ENCODE peak calls at places on chromosome 22, in seven cellular contexts. H, X, F, P, T, R and A are unnamed samples.
A peak's percentile ranks its signal among the peaks of the same experiment; 100 is the strongest.

GRCh38 chr22:17846326-17846992 is 72.2 kb upstream of the BID start:
- DNase-seq in H (peak; percentile 19), X (no peak), F (no peak), P (no peak), T (peak; percentile 72), R (no peak), A (no peak)

GRCh38 chr22:32020117-32020516 is 22.9 kb upstream of the SLC5A1 start:
- DNase-seq in H (peak; percentile 92), X (peak; percentile 5), F (no peak), P (no peak), T (peak; percentile 54), R (no peak), A (peak; percentile 98)

GRCh38 chr22:27378343-27378800 is 423.2 kb downstream of the MN1 start:
- DNase-seq in H (no peak), X (no peak), F (no peak), P (no peak), T (peak; percentile 8), R (no peak), A (no peak)

GRCh38 chr22:36901411-36902142 is 11.9 kb upstream of the CSF2RB start:
- DNase-seq in H (no peak), X (no peak), F (no peak), P (no peak), T (no peak), R (no peak), A (no peak)

GRCh38 chr22:24587948-24588347 is 4.9 kb downstream of the LRRC75B start:
- DNase-seq in H (no peak), X (no peak), F (no peak), P (no peak), T (no peak), R (no peak), A (no peak)

GRCh38 chr22:35860837-35861236 is 143.2 kb downstream of the APOL5 start:
- DNase-seq in H (no peak), X (no peak), F (no peak), P (no peak), T (no peak), R (no peak), A (no peak)

GRCh38 chr22:20080776-20081654 is 974 bp downstream of the DGCR8 start:
- DNase-seq in H (peak; percentile 71), X (peak; percentile 43), F (peak; percentile 5), P (peak; percentile 24), T (peak; percentile 53), R (no peak), A (peak; percentile 76)

GRCh38 chr22:20750461-20751184 is 23.3 kb upstream of the SERPIND1 start:
- DNase-seq in H (peak; percentile 83), X (no peak), F (peak; percentile 22), P (no peak), T (peak; percentile 83), R (peak; percentile 49), A (peak; percentile 90)

GRCh38 chr22:42269407-42270177 is 861 bp downstream of the TCF20 start:
- DNase-seq in H (no peak), X (peak; percentile 67), F (peak; percentile 68), P (peak; percentile 87), T (no peak), R (peak; percentile 28), A (peak; percentile 78)

GRCh38 chr22:19962909-19963806 is 21.5 kb upstream of the TXNRD2 start:
- DNase-seq in H (peak; percentile 66), X (peak; percentile 93), F (no peak), P (peak; percentile 96), T (peak; percentile 33), R (no peak), A (peak; percentile 98)

GRCh38 chr22:43471606-43472135 is 59.9 kb downstream of the MPPED1 start:
- DNase-seq in H (no peak), X (no peak), F (no peak), P (no peak), T (no peak), R (no peak), A (no peak)

GRCh38 chr22:37425800-37426531 is 1.3 kb downstream of the ELFN2 start:
- DNase-seq in H (no peak), X (no peak), F (no peak), P (no peak), T (peak; percentile 32), R (no peak), A (peak; percentile 53)

GRCh38 chr22:37267661-37268413 is 14.5 kb upstream of the CYTH4 start:
- DNase-seq in H (no peak), X (no peak), F (no peak), P (no peak), T (no peak), R (no peak), A (no peak)

GRCh38 chr22:27195104-27195503 is 537.7 kb downstream of the MIAT start:
- DNase-seq in H (no peak), X (no peak), F (no peak), P (no peak), T (no peak), R (no peak), A (no peak)

GRCh38 chr22:33891992-33892391 is 28.3 kb downstream of the LARGE1 start:
- DNase-seq in H (no peak), X (no peak), F (no peak), P (no peak), T (no peak), R (no peak), A (no peak)

GRCh38 chr22:37808294-37808657 is 542 bp downstream of the GCAT start:
- DNase-seq in H (peak; percentile 50), X (no peak), F (no peak), P (no peak), T (no peak), R (no peak), A (peak; percentile 51)

GRCh38 chr22:19639610-19640135 is 74.6 kb upstream of the SEPTIN5 start:
- DNase-seq in H (no peak), X (no peak), F (no peak), P (no peak), T (no peak), R (no peak), A (no peak)

DNA sequence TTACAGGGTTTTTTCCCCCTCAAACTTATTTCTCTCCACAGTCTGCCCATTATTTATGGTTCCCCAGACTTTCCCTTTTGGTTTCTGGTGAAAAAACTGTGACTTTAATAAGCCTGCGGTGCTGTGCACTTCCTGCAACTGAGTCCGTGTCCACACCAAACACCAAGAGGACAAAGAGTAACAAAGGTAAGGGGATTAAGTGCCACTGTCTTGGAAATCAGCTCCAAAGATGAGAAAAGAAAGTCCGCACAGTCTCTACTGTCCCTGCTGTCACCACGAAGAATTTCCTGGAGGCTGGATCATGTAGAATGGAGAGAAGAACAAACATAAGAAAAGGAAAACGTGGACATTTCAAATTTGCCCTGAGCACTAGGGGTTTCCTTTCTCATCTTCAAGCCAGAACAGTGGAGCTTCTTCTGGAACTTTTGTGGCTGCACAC is 17.9 kb upstream of the PRAME start:
- DNase-seq in H (no peak), X (no peak), F (no peak), P (no peak), T (no peak), R (no peak), A (no peak)
- TF ChIP-seq CTCF in H (no peak), X (no peak), F (no peak), P (no peak), T (no peak), R (no peak), A (no peak)

DNA sequence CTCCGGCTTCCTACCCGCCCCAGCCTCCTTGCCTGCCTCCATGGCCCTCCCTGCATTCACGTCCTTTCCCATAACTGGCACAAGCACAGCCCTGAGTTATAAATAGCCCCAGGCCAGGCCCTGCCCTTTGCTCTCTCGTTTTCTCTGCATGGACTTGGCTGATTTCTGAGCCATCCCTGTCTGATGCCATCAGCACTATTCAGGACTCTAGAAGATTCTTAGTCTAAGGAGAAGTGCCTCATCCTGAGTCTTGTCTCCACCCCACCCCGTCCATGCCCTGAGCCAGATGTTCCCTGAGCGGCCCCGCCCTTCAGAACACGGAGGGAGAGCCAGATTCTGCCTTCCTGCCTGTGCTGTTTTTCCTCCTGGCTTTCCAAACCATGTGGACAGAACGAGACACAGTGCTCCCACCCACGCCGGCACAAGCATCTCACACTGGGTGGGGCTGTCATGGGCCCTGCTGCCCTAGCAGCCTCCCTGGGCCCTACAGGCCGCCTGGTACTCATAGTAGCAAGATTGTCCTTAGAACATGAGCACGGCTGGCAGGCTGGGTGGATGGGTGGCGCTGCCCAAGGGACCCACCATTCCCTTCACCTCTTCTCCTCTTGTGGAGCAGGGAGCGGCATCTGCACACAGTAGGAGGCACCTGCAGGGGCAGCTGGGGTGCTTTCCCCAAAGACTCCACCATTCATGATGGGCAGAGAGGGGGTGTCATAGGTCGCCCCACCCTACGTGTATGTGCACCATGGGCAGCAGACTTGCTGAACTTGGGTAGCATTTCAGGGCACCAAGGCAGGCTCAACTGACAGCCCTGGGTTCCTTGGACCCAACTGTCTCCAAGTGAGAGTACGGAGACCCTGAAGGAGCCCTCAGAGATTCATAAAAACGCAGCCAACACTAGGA is 76.9 kb downstream of the BCR start:
- DNase-seq in H (peak; percentile 82), X (no peak), F (no peak), P (no peak), T (peak; percentile 68), R (no peak), A (peak; percentile 61)
- H3K4me3 ChIP-seq in H (no peak overlapping the region), X (no peak overlapping the region), F (no peak overlapping the region), P (no peak overlapping the region), T (no peak overlapping the region), R (no peak overlapping the region), A (no peak overlapping the region)

GRCh38 chr22:21929253-21929652 is 23.4 kb downstream of the PPM1F start:
- DNase-seq in H (no peak), X (no peak), F (no peak), P (no peak), T (no peak), R (no peak), A (no peak)

GRCh38 chr22:21932347-21932746 is 20.3 kb downstream of the PPM1F start:
- DNase-seq in H (no peak), X (no peak), F (no peak), P (no peak), T (no peak), R (no peak), A (no peak)

GRCh38 chr22:21933413-21933812 is 19.2 kb downstream of the PPM1F start:
- DNase-seq in H (no peak), X (no peak), F (no peak), P (no peak), T (no peak), R (no peak), A (no peak)

GRCh38 chr22:21933899-21934298 is 18.7 kb downstream of the PPM1F start:
- DNase-seq in H (no peak), X (no peak), F (no peak), P (no peak), T (no peak), R (no peak), A (no peak)

GRCh38 chr22:21931056-21931455 is 21.6 kb downstream of the PPM1F start:
- DNase-seq in H (no peak), X (no peak), F (no peak), P (no peak), T (no peak), R (no peak), A (no peak)
- TF ChIP-seq CTCF in H (no peak), X (no peak), F (no peak), P (no peak), T (no peak), R (no peak), A (no peak)

DNA sequence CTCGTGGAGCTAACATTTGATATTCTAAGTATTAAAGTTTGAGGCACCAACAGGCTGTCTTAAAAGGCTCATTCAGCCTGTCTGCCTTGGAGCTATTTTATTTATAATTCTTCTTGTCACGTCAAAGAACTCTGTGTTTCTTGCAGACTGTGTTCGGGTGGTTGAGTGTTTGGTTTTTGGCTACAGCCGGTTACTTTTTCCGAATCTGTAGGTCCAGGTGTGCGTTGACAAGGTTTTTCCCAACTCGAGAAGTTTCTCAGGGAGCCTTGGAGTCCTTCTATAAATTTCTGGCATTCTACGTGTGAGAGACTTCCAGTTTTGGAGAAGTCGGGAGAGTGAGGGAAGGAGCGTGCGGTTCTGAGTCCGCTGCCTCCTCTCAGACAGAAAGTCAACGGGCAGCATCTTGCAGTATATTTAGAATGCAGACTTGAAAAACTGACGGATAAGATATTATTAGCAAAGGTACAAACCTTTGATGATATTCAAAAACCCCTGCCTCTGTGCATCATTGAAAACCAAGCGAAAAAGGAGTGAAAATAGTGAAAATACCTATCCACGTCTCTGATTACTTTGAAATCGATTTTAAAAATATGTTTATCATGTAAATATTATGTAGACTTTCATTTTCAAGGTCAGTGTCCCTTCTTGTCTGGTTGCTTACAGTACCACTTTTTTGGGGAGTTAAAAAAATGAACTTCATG is 85.2 kb upstream of the PPARA start:
- DNase-seq in H (peak; percentile 63), X (no peak), F (no peak), P (no peak), T (peak; percentile 43), R (no peak), A (no peak)
- H3K4me3 ChIP-seq in H (peak overlapping the region; percentile 36), X (no peak overlapping the region), F (peak overlapping the region; percentile 32), P (no peak overlapping the region), T (peak overlapping the region; percentile 74), R (peak overlapping the region; percentile 86), A (peak overlapping the region; percentile 14)